ENCODE peak calls at places on chromosomes 12 and 14, in four cellular contexts. V is HCT116, P is GM12878, M is K562. T is an unnamed sample.
A peak's percentile ranks its signal among the peaks of the same experiment; 100 is the strongest.

GRCh38 chr14:58305730-58306129 is 7.4 kb downstream of the ARID4A start:
- DNase-seq in V (no peak), P (no peak), M (no peak), T (no peak)

GRCh38 chr14:100031506-100032281 is 33.5 kb upstream of the EVL start:
- DNase-seq in P (no peak), M (no peak), V (peak; percentile 71), T (no peak)

GRCh38 chr12:131066207-131066885 is 112.6 kb downstream of the ADGRD1 start:
- DNase-seq in M (no peak), V (no peak), P (no peak), T (no peak)

GRCh38 chr14:74922752-74923401 is at the start of gene RPS6KL1:
- DNase-seq in V (peak; percentile 68), P (no peak), M (peak; percentile 89), T (peak; percentile 50)

GRCh38 chr12:128609861-128610260 is 213.9 kb downstream of the SLC15A4 start:
- DNase-seq in P (no peak), M (no peak), V (no peak), T (no peak)

GRCh38 chr14:102991376-102991775 is 66.0 kb downstream of the CDC42BPB start:
- DNase-seq in P (no peak), M (no peak), V (no peak), T (no peak)

GRCh38 chr14:78448483-78449094 is 278.4 kb downstream of the NRXN3 start:
- DNase-seq in P (peak; percentile 45), V (peak; percentile 15), M (peak; percentile 53), T (peak; percentile 93)

GRCh38 chr12:26425587-26426260 is 230.4 kb downstream of the SSPN start:
- DNase-seq in M (no peak), P (no peak), V (no peak), T (no peak)

GRCh38 chr12:116123511-116124258 is 153.8 kb downstream of the MED13L start:
- DNase-seq in M (peak; percentile 71), P (no peak), V (no peak), T (no peak)

GRCh38 chr12:76460807-76461206 is 98.8 kb downstream of the OSBPL8 start:
- DNase-seq in V (no peak), P (no peak), M (no peak), T (no peak)

GRCh38 chr12:117144599-117144998 is 45.4 kb upstream of the TESC start:
- DNase-seq in P (no peak), V (no peak), M (no peak), T (no peak)

GRCh38 chr12:127810026-127810425 is 456.9 kb upstream of the TMEM132C start:
- DNase-seq in V (no peak), M (no peak), P (no peak), T (no peak)

GRCh38 chr12:5267603-5268423 is 164.1 kb upstream of the NTF3 start:
- DNase-seq in P (no peak), V (no peak), M (no peak), T (no peak)

GRCh38 chr14:89379006-89379405 is 38.0 kb downstream of the FOXN3 start:
- DNase-seq in M (no peak), V (no peak), P (no peak), T (no peak)

GRCh38 chr14:42930058-42930457 is 1323.4 kb downstream of the LRFN5 start:
- DNase-seq in M (no peak), P (no peak), V (no peak), T (no peak)

GRCh38 chr12:84136862-84137367 is 775.7 kb downstream of the SLC6A15 start:
- DNase-seq in P (no peak), M (no peak), V (no peak), T (no peak)

GRCh38 chr12:16348435-16349131 is 1.1 kb downstream of the MGST1 start:
- DNase-seq in P (peak; percentile 7), V (no peak), M (peak; percentile 4), T (no peak)

GRCh38 chr14:57247283-57247682 is 21.4 kb downstream of the EXOC5 start:
- DNase-seq in P (no peak), M (no peak), V (no peak), T (no peak)

GRCh38 chr14:37585101-37585479 is 10.0 kb downstream of the FOXA1 start:
- DNase-seq in P (no peak), V (no peak), M (no peak), T (no peak)

GRCh38 chr14:77478029-77478428 is 20.1 kb downstream of the AHSA1 start:
- DNase-seq in V (no peak), P (no peak), M (no peak), T (no peak)

GRCh38 chr12:67268335-67268895 is 743 bp upstream of the CAND1 start:
- DNase-seq in V (peak; percentile 98), M (peak; percentile 96), P (no peak), T (peak; percentile 76)

GRCh38 chr14:87131879-87132278 is 861.1 kb downstream of the GALC start:
- DNase-seq in V (no peak), M (no peak), P (no peak), T (no peak)

GRCh38 chr12:82028772-82029171 is 269.6 kb upstream of the PPFIA2 start:
- DNase-seq in P (no peak), M (no peak), V (no peak), T (no peak)

GRCh38 chr14:81805785-81806184 is 272.1 kb upstream of the SEL1L start:
- DNase-seq in P (no peak), M (no peak), V (no peak), T (no peak)

GRCh38 chr12:58067610-58068387 is 126.4 kb downstream of the ATP23 start:
- DNase-seq in V (no peak), M (no peak), P (no peak), T (no peak)

GRCh38 chr14:68598621-68599447 is 194.0 kb downstream of the ZFP36L1 start:
- DNase-seq in M (no peak), V (peak; percentile 97), P (no peak), T (no peak)
- TF ChIP-seq EGR1 in M (no peak), V (no peak), P (no peak), T (no peak)

GRCh38 chr14:105193916-105194782 is 13.0 kb upstream of the NUDT14 start:
- DNase-seq in M (no peak), P (no peak), V (no peak), T (no peak)
- TF ChIP-seq EGR1 in M (no peak), P (no peak), V (no peak), T (no peak)

DNA sequence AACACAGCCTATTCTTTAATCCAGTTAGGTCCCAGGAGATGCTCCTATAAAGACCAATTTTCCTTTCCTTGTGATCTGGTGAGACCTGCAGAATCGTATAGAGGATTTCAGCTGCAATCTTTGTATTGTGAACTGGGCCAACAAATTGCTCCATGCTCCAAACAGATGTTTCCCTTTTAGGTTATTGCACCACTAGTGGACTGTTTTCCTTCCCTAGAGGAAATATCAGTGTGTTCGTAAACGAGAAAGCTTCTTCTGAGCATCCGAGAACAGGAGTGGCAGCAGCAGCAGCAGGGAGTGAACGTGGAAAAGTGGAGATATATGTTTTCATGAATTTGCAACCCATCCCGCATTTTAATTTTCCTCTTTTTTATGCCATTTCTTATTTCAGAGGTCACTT is 344.1 kb upstream of the PDE3A start:
- DNase-seq in M (no peak), P (no peak), V (no peak), T (no peak)
- TF ChIP-seq EGR1 in M (no peak), P (no peak), V (no peak), T (no peak)

GRCh38 chr12:71465794-71466193 is 26.2 kb downstream of the LGR5 start:
- DNase-seq in V (no peak), M (peak; percentile 48), P (no peak), T (no peak)
- TF ChIP-seq EGR1 in V (no peak), M (no peak), P (no peak), T (no peak)

GRCh38 chr12:96412431-96412830 is 12.2 kb upstream of the CDK17 start:
- DNase-seq in M (no peak), P (no peak), V (no peak), T (no peak)

GRCh38 chr12:96420255-96420930 is 20.2 kb upstream of the CDK17 start:
- DNase-seq in V (no peak), P (no peak), M (no peak), T (no peak)

GRCh38 chr12:96414637-96415036 is 14.4 kb upstream of the CDK17 start:
- DNase-seq in P (no peak), V (no peak), M (no peak), T (no peak)

GRCh38 chr12:96419576-96420254 is 19.5 kb upstream of the CDK17 start:
- DNase-seq in P (peak; percentile 35), V (no peak), M (no peak), T (no peak)

GRCh38 chr12:96416033-96416790 is 16.0 kb upstream of the CDK17 start:
- DNase-seq in V (no peak), M (no peak), P (no peak), T (no peak)
- TF ChIP-seq EGR1 in V (no peak), M (no peak), P (no peak), T (no peak)

GRCh38 chr12:115044073-115044472 is 360.1 kb upstream of the TBX3 start:
- DNase-seq in P (no peak), V (peak; percentile 18), M (no peak), T (no peak)

GRCh38 chr12:115051378-115051777 is 367.4 kb upstream of the TBX3 start:
- DNase-seq in M (no peak), V (no peak), P (no peak), T (no peak)

GRCh38 chr12:115046805-115047204 is 362.8 kb upstream of the TBX3 start:
- DNase-seq in M (no peak), P (no peak), V (peak; percentile 1), T (no peak)

GRCh38 chr12:115049617-115050016 is 365.6 kb upstream of the TBX3 start:
- DNase-seq in P (no peak), V (no peak), M (no peak), T (no peak)
- TF ChIP-seq EGR1 in P (no peak), V (no peak), M (no peak), T (no peak)

GRCh38 chr12:97781342-97781741 is 318.7 kb downstream of the RMST start:
- DNase-seq in M (no peak), P (no peak), V (no peak), T (no peak)
- TF ChIP-seq EGR1 in M (no peak), P (no peak), V (no peak), T (no peak)

GRCh38 chr12:8446642-8447547 is 8.9 kb upstream of the CLEC6A start:
- DNase-seq in P (no peak), V (no peak), M (no peak), T (no peak)

GRCh38 chr12:8452036-8452435 is 3.7 kb upstream of the CLEC6A start:
- DNase-seq in V (no peak), P (no peak), M (no peak), T (no peak)

GRCh38 chr12:8445731-8446130 is 10.0 kb upstream of the CLEC6A start:
- DNase-seq in M (no peak), V (no peak), P (no peak), T (no peak)

GRCh38 chr12:8452976-8453616 is 2.7 kb upstream of the CLEC6A start:
- DNase-seq in P (no peak), V (no peak), M (no peak), T (no peak)

GRCh38 chr12:8449293-8449944 is 6.3 kb upstream of the CLEC6A start:
- DNase-seq in M (no peak), V (no peak), P (peak; percentile 27), T (no peak)
- TF ChIP-seq EGR1 in M (no peak), V (no peak), P (no peak), T (no peak)

GRCh38 chr12:50187084-50187900 is 20.1 kb upstream of the CERS5 start:
- DNase-seq in M (no peak), P (peak; percentile 47), V (no peak), T (no peak)
- TF ChIP-seq EGR1 in M (no peak), P (no peak), V (no peak), T (no peak)